ENCODE peak calls at places on chromosomes 16 and 17, in seven cellular contexts. R is A549, F is HepG2, E is K562, Y is IMR-90, Z is GM12878, T is H1. G is an unnamed sample.

GRCh38 chr17:17043668-17044226 is 1.5 kb downstream of the MPRIP start:
- DNase-seq in T (no peak), F (no peak), Y (peak), R (no peak), Z (no peak), E (no peak), G (no peak)

GRCh38 chr16:303760-304505 is 21.0 kb downstream of the PDIA2 start:
- DNase-seq in R (no peak), T (no peak), F (no peak), Y (no peak), Z (no peak), E (no peak), G (no peak)

GRCh38 chr16:72956124-72957064 is 91.5 kb downstream of the ZFHX3 start:
- DNase-seq in E (no peak), T (no peak), F (no peak), Z (no peak), Y (no peak), R (no peak), G (no peak)

GRCh38 chr16:54493076-54493475 is 206.5 kb upstream of the IRX3 start:
- DNase-seq in T (no peak), E (no peak), Y (no peak), F (no peak), R (no peak), Z (no peak), G (no peak)

GRCh38 chr17:38563362-38564253 is 42.1 kb downstream of the SRCIN1 start:
- DNase-seq in T (peak), Y (no peak), R (no peak), Z (no peak), E (peak), F (no peak), G (no peak)

GRCh38 chr16:47475786-47476185 is 14.7 kb downstream of the PHKB start:
- DNase-seq in F (peak), R (no peak), Y (peak), Z (no peak), T (no peak), E (no peak), G (no peak)

GRCh38 chr17:42191209-42191608 is 3.1 kb downstream of the GHDC start:
- DNase-seq in F (no peak), R (no peak), Y (no peak), T (no peak), Z (no peak), E (no peak), G (peak)

GRCh38 chr16:16025214-16025968 is 76.0 kb downstream of the ABCC1 start:
- DNase-seq in E (peak), Y (peak), R (peak), Z (no peak), T (no peak), F (no peak), G (no peak)

GRCh38 chr16:70476272-70477020 is 22.1 kb downstream of the FCSK start:
- DNase-seq in R (no peak), Y (peak), F (no peak), E (no peak), Z (peak), T (no peak), G (peak)

GRCh38 chr16:89217138-89217387 is 440 bp upstream of the ZNF778 start:
- DNase-seq in R (no peak), T (no peak), F (no peak), Z (no peak), Y (no peak), E (no peak), G (no peak)

GRCh38 chr17:7235693-7236665 is 1.7 kb upstream of the DVL2 start:
- DNase-seq in F (no peak), Y (peak), R (no peak), T (no peak), E (no peak), Z (no peak), G (no peak)

GRCh38 chr16:54285414-54286066 is 1.0 kb downstream of the IRX3 start:
- DNase-seq in R (no peak), F (peak), Z (no peak), E (no peak), T (no peak), Y (no peak), G (peak)

GRCh38 chr16:84239910-84240309 is at the start of gene KCNG4:
- DNase-seq in E (no peak), Y (no peak), T (no peak), Z (no peak), F (no peak), R (no peak), G (peak)

GRCh38 chr17:15464629-15465028 is 2.8 kb downstream of the CDRT4 start:
- DNase-seq in Y (no peak), Z (no peak), R (no peak), E (no peak), T (no peak), F (no peak), G (no peak)

GRCh38 chr16:1366712-1367299 is 15.1 kb downstream of the GNPTG start:
- DNase-seq in E (no peak), R (no peak), T (no peak), Y (no peak), F (no peak), Z (no peak), G (no peak)

DNA sequence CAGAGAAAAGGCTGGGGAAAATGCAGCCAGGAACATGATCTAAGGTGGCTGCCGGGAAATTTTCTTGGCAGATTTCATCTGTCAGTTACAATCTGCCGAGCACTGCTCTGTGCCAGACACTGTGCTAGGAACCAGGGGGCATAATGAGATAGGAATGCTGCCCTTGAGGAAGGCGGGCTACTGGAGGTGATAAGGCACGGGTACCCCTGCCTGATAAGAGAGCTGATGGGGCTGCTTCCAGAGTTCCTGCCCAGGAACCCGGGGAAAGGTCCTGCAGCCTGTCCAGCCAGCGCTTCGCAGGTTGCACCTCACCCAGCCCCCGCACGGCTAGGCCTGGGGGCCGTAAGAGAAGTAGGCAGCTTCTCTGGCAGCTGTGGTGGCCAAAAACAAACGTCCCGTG is 3.1 kb downstream of the SCNN1G start:
- DNase-seq in T (no peak), Z (no peak), E (no peak), R (no peak), F (no peak), Y (no peak), G (peak)
- TF ChIP-seq RFX5 in T (no peak), Z (no peak), E (no peak), R (no peak), F (no peak), Y (no peak), G (no peak)

DNA sequence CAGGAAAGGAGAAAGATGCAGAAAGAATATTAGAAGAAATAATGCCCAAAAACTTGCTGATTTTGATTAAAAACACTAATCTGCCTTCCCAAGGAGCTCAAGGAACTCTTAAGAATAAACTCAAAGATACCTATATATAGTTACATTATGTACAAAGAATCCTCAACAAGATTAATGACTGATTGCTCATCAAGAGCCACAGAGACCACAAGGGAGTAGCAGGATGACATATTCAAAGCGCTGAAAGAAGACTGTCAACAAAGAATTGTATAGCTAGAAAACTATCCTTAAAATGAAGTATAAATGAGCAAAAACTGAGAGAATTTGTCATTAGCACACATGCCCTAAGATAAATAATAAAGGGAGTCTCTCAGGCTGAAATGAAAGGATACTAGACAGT is 6.2 kb downstream of the LPCAT2 start:
- DNase-seq in R (no peak), T (no peak), Y (peak), E (no peak), F (no peak), Z (no peak), G (no peak)
- TF ChIP-seq RFX5 in R (no peak), T (no peak), Y (no peak), E (no peak), F (no peak), Z (no peak), G (no peak)

DNA sequence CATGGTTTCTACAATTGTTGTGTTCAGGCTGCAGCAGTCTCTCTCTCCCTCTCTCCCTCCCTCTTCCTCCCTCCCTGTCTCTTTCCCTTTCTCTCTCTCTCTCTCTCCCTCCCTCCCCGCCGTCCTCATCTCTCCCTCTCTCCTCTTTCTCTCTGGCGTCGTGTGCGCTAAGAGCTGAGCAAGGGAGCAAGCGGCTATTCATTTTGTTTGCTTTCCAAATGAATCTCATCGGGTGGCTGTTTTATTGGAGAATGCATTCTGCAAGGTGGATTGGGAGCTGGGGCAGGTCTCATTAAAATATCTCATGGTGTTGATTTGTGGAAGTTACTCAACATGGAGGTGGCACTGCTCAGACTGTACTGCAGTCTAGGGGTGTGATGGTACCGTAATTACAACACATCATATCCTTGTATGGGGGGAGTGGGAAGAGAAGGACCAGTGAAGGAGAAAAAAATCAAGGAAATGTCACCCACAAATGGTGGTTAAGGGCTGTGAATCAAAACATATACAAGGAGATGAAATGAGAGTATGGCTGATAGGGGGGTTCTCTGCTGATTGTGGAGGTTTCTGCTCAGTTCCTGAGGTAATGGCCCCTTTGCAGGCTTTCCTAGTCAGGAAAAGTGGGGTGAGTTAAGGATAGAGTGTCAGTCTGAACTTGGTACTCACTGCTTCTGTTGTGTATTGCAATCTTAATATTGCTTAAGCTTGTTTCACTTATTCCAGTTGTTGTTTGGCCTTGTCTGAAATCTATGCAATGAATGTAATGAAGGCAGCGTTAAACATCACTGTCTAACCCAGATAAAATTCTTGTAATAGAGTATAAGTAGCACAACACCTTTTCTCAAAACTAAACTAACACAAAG is 2.7 kb downstream of the MSL1 start:
- DNase-seq in Z (no peak), Y (peak), T (no peak), E (no peak), R (no peak), F (no peak), G (no peak)
- TF ChIP-seq RFX5 in Z (no peak), Y (no peak), T (no peak), E (no peak), R (no peak), F (no peak), G (no peak)

DNA sequence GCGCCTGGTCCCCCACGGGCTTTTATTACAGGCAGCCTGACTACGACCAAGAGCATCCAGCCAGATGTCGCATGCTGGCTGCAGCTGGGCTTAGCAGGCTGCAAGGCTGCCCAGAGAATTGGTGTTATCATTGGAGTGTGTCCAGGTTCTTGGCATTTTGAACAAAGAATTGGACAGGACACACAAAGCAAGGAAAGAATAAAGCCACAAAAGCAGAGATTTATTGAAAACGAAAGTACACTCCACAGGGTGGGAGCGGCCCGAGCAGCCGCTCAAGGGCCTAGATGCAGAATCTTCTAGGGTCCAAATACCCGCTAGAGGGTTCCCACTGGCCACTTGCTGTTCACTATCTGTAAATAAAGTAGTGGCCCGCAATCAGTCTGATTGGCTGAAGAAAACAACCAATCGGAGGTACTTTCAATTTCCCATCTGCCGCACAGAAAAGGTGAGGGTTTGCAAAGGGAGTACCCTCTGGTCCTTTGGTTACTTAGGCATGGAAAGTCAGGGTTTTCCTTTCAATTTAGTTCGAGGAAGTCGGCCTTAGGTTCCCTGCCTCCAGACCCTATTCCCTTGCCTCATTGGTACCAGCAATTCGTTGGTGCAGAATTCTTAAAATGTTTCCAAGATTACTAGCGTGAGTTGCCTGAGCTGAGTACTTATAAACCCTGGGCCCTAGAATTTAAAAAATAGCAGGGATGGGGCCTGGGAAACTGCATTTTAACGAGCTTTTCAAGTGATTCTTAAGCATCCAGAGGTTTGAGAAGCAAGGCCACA is 38.5 kb upstream of the CNEP1R1 start:
- DNase-seq in Y (peak), R (no peak), Z (no peak), E (no peak), F (peak), T (no peak), G (peak)
- TF ChIP-seq RFX5 in Y (no peak), R (no peak), Z (no peak), E (no peak), F (no peak), T (no peak), G (no peak)

GRCh38 chr16:79621027-79621426 is 20.5 kb upstream of the MAF start:
- DNase-seq in T (no peak), E (no peak), Y (no peak), R (no peak), F (no peak), Z (no peak), G (no peak)

GRCh38 chr16:79623076-79623475 is 22.5 kb upstream of the MAF start:
- DNase-seq in Z (no peak), E (no peak), R (no peak), T (no peak), Y (no peak), F (no peak), G (no peak)

GRCh38 chr16:79613009-79613408 is 12.5 kb upstream of the MAF start:
- DNase-seq in F (no peak), Y (no peak), R (no peak), E (no peak), T (no peak), Z (no peak), G (no peak)

GRCh38 chr16:79618041-79618711 is 17.6 kb upstream of the MAF start:
- DNase-seq in E (no peak), Z (no peak), Y (no peak), F (no peak), T (no peak), R (no peak), G (no peak)

DNA sequence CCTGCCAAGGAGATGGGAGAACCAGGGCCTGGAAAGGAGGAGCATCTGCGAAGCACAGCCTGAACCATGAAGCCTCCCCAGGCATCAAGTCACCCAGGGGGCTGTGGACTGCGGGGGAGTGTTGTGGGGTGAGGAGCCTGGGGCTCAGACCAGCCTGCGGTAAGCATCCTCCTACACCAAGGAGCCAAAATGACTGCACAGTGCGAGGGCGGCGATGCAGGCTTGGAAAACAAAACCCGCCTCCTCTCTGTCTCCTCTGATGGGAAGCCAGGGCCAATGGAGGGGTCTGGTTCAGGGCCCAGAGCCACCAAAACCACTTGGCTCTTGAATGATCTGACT is 18.1 kb upstream of the MAF start:
- DNase-seq in Z (no peak), E (no peak), R (no peak), F (no peak), T (no peak), Y (no peak), G (no peak)
- TF ChIP-seq RFX5 in Z (no peak), E (no peak), R (no peak), F (no peak), T (no peak), Y (no peak), G (no peak)

GRCh38 chr16:31167315-31167714 is 12.6 kb upstream of the FUS start:
- DNase-seq in E (no peak), Y (no peak), F (no peak), T (no peak), Z (no peak), R (no peak), G (no peak)

GRCh38 chr16:31168848-31169247 is 11.1 kb upstream of the FUS start:
- DNase-seq in Y (no peak), R (no peak), Z (no peak), F (peak), E (no peak), T (no peak), G (no peak)
- TF ChIP-seq RFX5 in Y (no peak), R (no peak), Z (no peak), F (no peak), E (no peak), T (no peak), G (no peak)

GRCh38 chr16:2854700-2855309 is 3.2 kb downstream of the PRSS22 start:
- DNase-seq in T (peak), Z (no peak), F (no peak), Y (no peak), E (peak), R (no peak), G (peak)
- TF ChIP-seq RFX5 in T (no peak), Z (no peak), F (no peak), Y (no peak), E (no peak), R (no peak), G (no peak)